ENCODE peak calls at places on chromosomes 4 and X, in five cellular contexts. R is DMS 273 treated with DMSO at 0.1 percent for 48 hours; U is pancreas; H is iris pigment epithelial cell; J is stimulated activated CD4-positive, alpha-beta T cell treated with anti-CD3 and anti-CD28 coated beads, Interleukin-1b, Interleukin-23, amount 100 ng/mL, for 1 hour. K is an unnamed sample.

GRCh38 chr4:157165935-157166334 is 54.6 kb upstream of the GRIA2 start:
- DNase-seq in H (no peak), R (no peak), J (no peak), U (no peak), K (no peak)

GRCh38 chr4:2250003-2250763 is 8.3 kb upstream of the HAUS3 start:
- DNase-seq in J (no peak), R (no peak), U (no peak), H (no peak), K (no peak)

GRCh38 chr4:169229571-169230028 is 41.2 kb downstream of the SH3RF1 start:
- DNase-seq in R (no peak), H (peak), J (no peak), U (no peak), K (no peak)

GRCh38 chrX:1138476-1138875 is 74.0 kb downstream of the CRLF2 start:
- DNase-seq in J (no peak), R (no peak), H (no peak), U (no peak), K (no peak)

GRCh38 chrX:24494544-24495113 is 29.5 kb downstream of the PDK3 start:
- DNase-seq in H (peak), U (peak), J (no peak), R (peak), K (no peak)

GRCh38 chr4:6965329-6965728 is 55.7 kb downstream of the TBC1D14 start:
- DNase-seq in J (no peak), H (no peak), U (no peak), R (no peak), K (no peak)

GRCh38 chr4:156766846-156767245 is 204.8 kb downstream of the PDGFC start:
- DNase-seq in R (no peak), J (no peak), H (peak), U (no peak), K (no peak)

GRCh38 chr4:168677063-168677462 is 180.2 kb downstream of the PALLD start:
- DNase-seq in J (no peak), R (no peak), H (no peak), U (no peak), K (no peak)

GRCh38 chr4:38670939-38671593 is 7.1 kb downstream of the KLF3 start:
- DNase-seq in R (no peak), H (no peak), U (no peak), J (no peak), K (no peak)